ENCODE peak calls at places on chromosomes 6 and 20, in ten cellular contexts. One of them, this sample, is unnamed.

GRCh38 chr20:1800180-1800579 is 95.0 kb upstream of the SIRPA start:
- DNase-seq in ELR: no peak
- DNase-seq in NCI-H1092: no peak
- DNase-seq in NCI-H748 treated with DMSO at 0.1 percent for 48 hours: no peak
- DNase-seq in NCI-H2029 treated with DMSO at 0.1 percent for 48 hours: no peak
- DNase-seq in AG04450: no peak
- DNase-seq in lung microvascular endothelial cell: no peak
- DNase-seq in left ventricle myocardium inferior: no peak
- DNase-seq in AG10803: no peak
- DNase-seq in endothelial cell: no peak
- DNase-seq in this sample: no peak

GRCh38 chr20:58647814-58648501 is 3.1 kb upstream of the STX16 start:
- DNase-seq in ELR: peak; percentile 70
- DNase-seq in NCI-H1092: no peak
- DNase-seq in NCI-H748 treated with DMSO at 0.1 percent for 48 hours: no peak
- DNase-seq in NCI-H2029 treated with DMSO at 0.1 percent for 48 hours: no peak
- DNase-seq in AG04450: peak; percentile 42
- DNase-seq in lung microvascular endothelial cell: no peak
- DNase-seq in left ventricle myocardium inferior: no peak
- DNase-seq in AG10803: peak; percentile 81
- DNase-seq in endothelial cell: no peak
- DNase-seq in this sample: no peak

GRCh38 chr20:38084425-38084951 is 50.9 kb downstream of the RPRD1B start:
- DNase-seq in ELR: peak; percentile 64
- DNase-seq in NCI-H1092: no peak
- DNase-seq in NCI-H748 treated with DMSO at 0.1 percent for 48 hours: no peak
- DNase-seq in NCI-H2029 treated with DMSO at 0.1 percent for 48 hours: no peak
- DNase-seq in AG04450: peak; percentile 78
- DNase-seq in lung microvascular endothelial cell: peak; percentile 67
- DNase-seq in left ventricle myocardium inferior: no peak
- DNase-seq in AG10803: peak; percentile 77
- DNase-seq in endothelial cell: no peak
- DNase-seq in this sample: no peak

GRCh38 chr6:162674452-162674851 is 53.1 kb downstream of the PRKN start:
- DNase-seq in ELR: no peak
- DNase-seq in NCI-H1092: no peak
- DNase-seq in NCI-H748 treated with DMSO at 0.1 percent for 48 hours: no peak
- DNase-seq in NCI-H2029 treated with DMSO at 0.1 percent for 48 hours: no peak
- DNase-seq in AG04450: no peak
- DNase-seq in lung microvascular endothelial cell: no peak
- DNase-seq in left ventricle myocardium inferior: no peak
- DNase-seq in AG10803: no peak
- DNase-seq in endothelial cell: no peak
- DNase-seq in this sample: no peak

GRCh38 chr6:18362058-18362561 is 25.0 kb upstream of the RNF144B start:
- DNase-seq in ELR: peak; percentile 67
- DNase-seq in NCI-H1092: no peak
- DNase-seq in NCI-H748 treated with DMSO at 0.1 percent for 48 hours: no peak
- DNase-seq in NCI-H2029 treated with DMSO at 0.1 percent for 48 hours: no peak
- DNase-seq in AG04450: peak; percentile 90
- DNase-seq in lung microvascular endothelial cell: no peak
- DNase-seq in left ventricle myocardium inferior: no peak
- DNase-seq in AG10803: peak; percentile 92
- DNase-seq in endothelial cell: no peak
- DNase-seq in this sample: no peak

GRCh38 chr20:18195931-18196330 is 58.3 kb downstream of the KAT14 start:
- DNase-seq in ELR: no peak
- DNase-seq in NCI-H1092: no peak
- DNase-seq in NCI-H748 treated with DMSO at 0.1 percent for 48 hours: no peak
- DNase-seq in NCI-H2029 treated with DMSO at 0.1 percent for 48 hours: no peak
- DNase-seq in AG04450: no peak
- DNase-seq in lung microvascular endothelial cell: no peak
- DNase-seq in left ventricle myocardium inferior: no peak
- DNase-seq in AG10803: no peak
- DNase-seq in endothelial cell: no peak
- DNase-seq in this sample: no peak

GRCh38 chr6:106360410-106360988 is at the start of gene CRYBG1:
- DNase-seq in ELR: peak; percentile 50
- DNase-seq in NCI-H1092: no peak
- DNase-seq in NCI-H748 treated with DMSO at 0.1 percent for 48 hours: peak; percentile 79
- DNase-seq in NCI-H2029 treated with DMSO at 0.1 percent for 48 hours: peak; percentile 68
- DNase-seq in AG04450: no peak
- DNase-seq in lung microvascular endothelial cell: peak; percentile 43
- DNase-seq in left ventricle myocardium inferior: peak; percentile 25
- DNase-seq in AG10803: no peak
- DNase-seq in endothelial cell: peak; percentile 68
- DNase-seq in this sample: peak; percentile 89

GRCh38 chr20:21586682-21587081 is 72.8 kb upstream of the NKX2-2 start:
- DNase-seq in ELR: no peak
- DNase-seq in NCI-H1092: no peak
- DNase-seq in NCI-H748 treated with DMSO at 0.1 percent for 48 hours: no peak
- DNase-seq in NCI-H2029 treated with DMSO at 0.1 percent for 48 hours: no peak
- DNase-seq in AG04450: no peak
- DNase-seq in lung microvascular endothelial cell: no peak
- DNase-seq in left ventricle myocardium inferior: no peak
- DNase-seq in AG10803: no peak
- DNase-seq in endothelial cell: no peak
- DNase-seq in this sample: no peak

GRCh38 chr20:63023071-63023835 is 16.5 kb upstream of the BHLHE23 start:
- DNase-seq in ELR: no peak
- DNase-seq in NCI-H1092: no peak
- DNase-seq in NCI-H748 treated with DMSO at 0.1 percent for 48 hours: no peak
- DNase-seq in NCI-H2029 treated with DMSO at 0.1 percent for 48 hours: no peak
- DNase-seq in AG04450: no peak
- DNase-seq in lung microvascular endothelial cell: no peak
- DNase-seq in left ventricle myocardium inferior: peak; percentile 12
- DNase-seq in AG10803: no peak
- DNase-seq in endothelial cell: no peak
- DNase-seq in this sample: no peak

GRCh38 chr6:11486051-11486450 is 51.5 kb upstream of the TMEM170B start:
- DNase-seq in ELR: no peak
- DNase-seq in NCI-H1092: no peak
- DNase-seq in NCI-H748 treated with DMSO at 0.1 percent for 48 hours: no peak
- DNase-seq in NCI-H2029 treated with DMSO at 0.1 percent for 48 hours: no peak
- DNase-seq in AG04450: no peak
- DNase-seq in lung microvascular endothelial cell: no peak
- DNase-seq in left ventricle myocardium inferior: no peak
- DNase-seq in AG10803: no peak
- DNase-seq in endothelial cell: no peak
- DNase-seq in this sample: no peak

GRCh38 chr20:10297684-10298240 is 79.1 kb downstream of the SNAP25 start:
- DNase-seq in ELR: peak; percentile 56
- DNase-seq in NCI-H1092: no peak
- DNase-seq in NCI-H748 treated with DMSO at 0.1 percent for 48 hours: no peak
- DNase-seq in NCI-H2029 treated with DMSO at 0.1 percent for 48 hours: no peak
- DNase-seq in AG04450: no peak
- DNase-seq in lung microvascular endothelial cell: no peak
- DNase-seq in left ventricle myocardium inferior: no peak
- DNase-seq in AG10803: no peak
- DNase-seq in endothelial cell: no peak
- DNase-seq in this sample: no peak

GRCh38 chr6:137699036-137699683 is 167.9 kb upstream of the TNFAIP3 start:
- DNase-seq in ELR: peak; percentile 71
- DNase-seq in NCI-H1092: no peak
- DNase-seq in NCI-H748 treated with DMSO at 0.1 percent for 48 hours: no peak
- DNase-seq in NCI-H2029 treated with DMSO at 0.1 percent for 48 hours: no peak
- DNase-seq in AG04450: no peak
- DNase-seq in lung microvascular endothelial cell: no peak
- DNase-seq in left ventricle myocardium inferior: no peak
- DNase-seq in AG10803: no peak
- DNase-seq in endothelial cell: no peak
- DNase-seq in this sample: no peak

GRCh38 chr6:6164367-6164766 is 156.1 kb downstream of the F13A1 start:
- DNase-seq in ELR: no peak
- DNase-seq in NCI-H1092: no peak
- DNase-seq in NCI-H748 treated with DMSO at 0.1 percent for 48 hours: no peak
- DNase-seq in NCI-H2029 treated with DMSO at 0.1 percent for 48 hours: no peak
- DNase-seq in AG04450: no peak
- DNase-seq in lung microvascular endothelial cell: no peak
- DNase-seq in left ventricle myocardium inferior: no peak
- DNase-seq in AG10803: no peak
- DNase-seq in endothelial cell: no peak
- DNase-seq in this sample: no peak

GRCh38 chr20:32231847-32232246 is 24.2 kb downstream of the POFUT1 start:
- DNase-seq in ELR: peak; percentile 13
- DNase-seq in NCI-H1092: no peak
- DNase-seq in NCI-H748 treated with DMSO at 0.1 percent for 48 hours: no peak
- DNase-seq in NCI-H2029 treated with DMSO at 0.1 percent for 48 hours: no peak
- DNase-seq in AG04450: no peak
- DNase-seq in lung microvascular endothelial cell: peak; percentile 55
- DNase-seq in left ventricle myocardium inferior: no peak
- DNase-seq in AG10803: no peak
- DNase-seq in endothelial cell: peak; percentile 22
- DNase-seq in this sample: no peak

GRCh38 chr6:7107578-7108195 is at the start of gene RREB1:
- DNase-seq in ELR: peak; percentile 75
- DNase-seq in NCI-H1092: no peak
- DNase-seq in NCI-H748 treated with DMSO at 0.1 percent for 48 hours: no peak
- DNase-seq in NCI-H2029 treated with DMSO at 0.1 percent for 48 hours: peak; percentile 56
- DNase-seq in AG04450: no peak
- DNase-seq in lung microvascular endothelial cell: peak; percentile 50
- DNase-seq in left ventricle myocardium inferior: peak; percentile 57
- DNase-seq in AG10803: peak; percentile 60
- DNase-seq in endothelial cell: peak; percentile 38
- DNase-seq in this sample: no peak

GRCh38 chr20:39338977-39339376 is 376.8 kb downstream of the DHX35 start:
- DNase-seq in ELR: no peak
- DNase-seq in NCI-H1092: no peak
- DNase-seq in NCI-H748 treated with DMSO at 0.1 percent for 48 hours: no peak
- DNase-seq in NCI-H2029 treated with DMSO at 0.1 percent for 48 hours: no peak
- DNase-seq in AG04450: no peak
- DNase-seq in lung microvascular endothelial cell: no peak
- DNase-seq in left ventricle myocardium inferior: peak; percentile 15
- DNase-seq in AG10803: no peak
- DNase-seq in endothelial cell: no peak
- DNase-seq in this sample: no peak

GRCh38 chr6:17022604-17023003 is 79.2 kb upstream of the STMND1 start:
- DNase-seq in ELR: no peak
- DNase-seq in NCI-H1092: no peak
- DNase-seq in NCI-H748 treated with DMSO at 0.1 percent for 48 hours: no peak
- DNase-seq in NCI-H2029 treated with DMSO at 0.1 percent for 48 hours: no peak
- DNase-seq in AG04450: no peak
- DNase-seq in lung microvascular endothelial cell: no peak
- DNase-seq in left ventricle myocardium inferior: no peak
- DNase-seq in AG10803: peak; percentile 79
- DNase-seq in endothelial cell: no peak
- DNase-seq in this sample: no peak

GRCh38 chr6:81751388-81752083 is 945 bp downstream of the TENT5A start:
- DNase-seq in ELR: peak; percentile 62
- DNase-seq in NCI-H1092: no peak
- DNase-seq in NCI-H748 treated with DMSO at 0.1 percent for 48 hours: peak; percentile 34
- DNase-seq in NCI-H2029 treated with DMSO at 0.1 percent for 48 hours: no peak
- DNase-seq in AG04450: no peak
- DNase-seq in lung microvascular endothelial cell: peak; percentile 50
- DNase-seq in left ventricle myocardium inferior: peak; percentile 75
- DNase-seq in AG10803: peak; percentile 53
- DNase-seq in endothelial cell: peak; percentile 52
- DNase-seq in this sample: no peak

GRCh38 chr20:15364781-15365180 is 1027.4 kb upstream of the FLRT3 start:
- DNase-seq in ELR: no peak
- DNase-seq in NCI-H1092: no peak
- DNase-seq in NCI-H748 treated with DMSO at 0.1 percent for 48 hours: no peak
- DNase-seq in NCI-H2029 treated with DMSO at 0.1 percent for 48 hours: no peak
- DNase-seq in AG04450: no peak
- DNase-seq in lung microvascular endothelial cell: no peak
- DNase-seq in left ventricle myocardium inferior: no peak
- DNase-seq in AG10803: no peak
- DNase-seq in endothelial cell: no peak
- DNase-seq in this sample: no peak

This sample was measured in NCI-H510A.